ENCODE peak calls at places on chromosomes 7 and 10, in four cellular contexts. E is MM.1S, U is mesenchymal stem cell, R is mammary epithelial cell. O is an unnamed sample.

GRCh38 chr10:18079665-18080295 is 60.4 kb upstream of the CACNB2 start:
- DNase-seq in E (no peak), U (peak), R (no peak), O (peak)

GRCh38 chr10:92692085-92692671 is 2.4 kb downstream of the HHEX start:
- DNase-seq in E (no peak), U (no peak), R (no peak), O (no peak)

GRCh38 chr7:85997515-85997914 is 646.2 kb upstream of the GRM3 start:
- DNase-seq in E (no peak), U (no peak), R (peak), O (peak)

GRCh38 chr10:79937661-79938226 is 11.2 kb downstream of the SFTPD start:
- DNase-seq in E (no peak), U (no peak), R (no peak), O (no peak)

GRCh38 chr10:77357611-77358010 is 280.0 kb downstream of the KCNMA1 start:
- DNase-seq in E (no peak), U (peak), R (peak), O (peak)

GRCh38 chr7:40700653-40701475 is 566.1 kb downstream of the SUGCT start:
- DNase-seq in E (no peak), U (no peak), R (peak), O (peak)

GRCh38 chr7:55306331-55306730 is 58.8 kb upstream of the LANCL2 start:
- DNase-seq in E (no peak), U (no peak), R (peak), O (peak)

GRCh38 chr10:48568131-48568530 is 36.7 kb downstream of the ARHGAP22 start:
- DNase-seq in E (no peak), U (no peak), R (no peak), O (no peak)

GRCh38 chr7:39002755-39003154 is 25.0 kb downstream of the POU6F2 start:
- DNase-seq in E (no peak), U (no peak), R (no peak), O (no peak)

GRCh38 chr7:105680505-105681187 is 99.4 kb upstream of the EFCAB10 start:
- DNase-seq in E (no peak), U (peak), R (no peak), O (no peak)

GRCh38 chr7:116957874-116958273 is 4.6 kb downstream of the ST7 start:
- DNase-seq in E (peak), U (no peak), R (no peak), O (no peak)

GRCh38 chr7:19958309-19958896 is 185.0 kb upstream of the TMEM196 start:
- DNase-seq in E (no peak), U (peak), R (peak), O (peak)

GRCh38 chr7:23106491-23106800 is 861 bp downstream of the KLHL7 start:
- DNase-seq in E (no peak), U (no peak), R (no peak), O (peak)

GRCh38 chr10:95553674-95554073 is 7.5 kb downstream of the SORBS1 start:
- DNase-seq in E (no peak), U (no peak), R (no peak), O (no peak)

GRCh38 chr7:158588878-158589442 is 1.3 kb upstream of the PTPRN2 start:
- DNase-seq in E (no peak), U (no peak), R (no peak), O (no peak)

GRCh38 chr10:49649294-49649693 is 30.2 kb upstream of the C10orf53 start:
- DNase-seq in E (no peak), U (no peak), R (no peak), O (no peak)

GRCh38 chr7:55567495-55568070 is 4.7 kb downstream of the VOPP1 start:
- DNase-seq in E (no peak), U (no peak), R (no peak), O (no peak)

GRCh38 chr10:12709516-12709915 is 292.0 kb downstream of the CCDC3 start:
- DNase-seq in E (no peak), U (no peak), R (no peak), O (peak)

GRCh38 chr7:42414028-42414427 is 177.0 kb upstream of the GLI3 start:
- DNase-seq in E (no peak), U (no peak), R (peak), O (no peak)

GRCh38 chr7:70000747-70001348 is 402.6 kb downstream of the AUTS2 start:
- DNase-seq in E (no peak), U (no peak), R (no peak), O (no peak)

GRCh38 chr7:152674860-152675760 is 831 bp downstream of the XRCC2 start:
- DNase-seq in E (peak), U (peak), R (peak), O (peak)

GRCh38 chr7:32921896-32922295 is 30.3 kb upstream of the KBTBD2 start:
- DNase-seq in E (no peak), U (peak), R (no peak), O (no peak)

GRCh38 chr10:47339186-47339735 is 8.9 kb upstream of the RBP3 start:
- DNase-seq in E (no peak), U (no peak), R (no peak), O (no peak)

GRCh38 chr10:77245953-77246352 is 391.7 kb downstream of the KCNMA1 start:
- DNase-seq in E (no peak), U (peak), R (peak), O (peak)

GRCh38 chr10:88943778-88944177 is 8.8 kb downstream of the ACTA2 start:
- DNase-seq in E (no peak), U (no peak), R (no peak), O (no peak)

GRCh38 chr10:88946965-88947590 is 5.5 kb downstream of the ACTA2 start:
- DNase-seq in E (no peak), U (no peak), R (no peak), O (no peak)

GRCh38 chr10:88946200-88946599 is 6.4 kb downstream of the ACTA2 start:
- DNase-seq in E (no peak), U (no peak), R (no peak), O (no peak)

GRCh38 chr10:88941026-88941425 is 11.5 kb downstream of the ACTA2 start:
- DNase-seq in E (no peak), U (no peak), R (no peak), O (no peak)

GRCh38 chr10:88944813-88945212 is 7.8 kb downstream of the ACTA2 start:
- DNase-seq in E (peak), U (no peak), R (no peak), O (no peak)
- H3K9ac ChIP-seq in E (no peak), U (no peak), R (no peak), O (no peak)

GRCh38 chr10:14603539-14604102 is 171.1 kb downstream of the FAM107B start:
- DNase-seq in E (peak), U (peak), R (no peak), O (no peak)

GRCh38 chr10:14604181-14605142 is 170.2 kb downstream of the FAM107B start:
- DNase-seq in E (peak), U (peak), R (peak), O (peak)

GRCh38 chr10:14601872-14602725 is 172.6 kb downstream of the FAM107B start:
- DNase-seq in E (peak), U (peak), R (peak), O (peak)

GRCh38 chr10:14605231-14605925 is 169.3 kb downstream of the FAM107B start:
- DNase-seq in E (peak), U (peak), R (peak), O (peak)

GRCh38 chr10:14602807-14603538 is 171.7 kb downstream of the FAM107B start:
- DNase-seq in E (no peak), U (peak), R (peak), O (peak)
- H3K9ac ChIP-seq in E (peak), U (peak), R (peak), O (peak)

GRCh38 chr7:27239780-27240731 is 2.5 kb upstream of the EVX1 start:
- DNase-seq in E (no peak), U (peak), R (no peak), O (no peak)

GRCh38 chr7:27243340-27244163 is 950 bp downstream of the EVX1 start:
- DNase-seq in E (no peak), U (no peak), R (no peak), O (no peak)

GRCh38 chr7:27242580-27243339 is at the start of gene EVX1:
- DNase-seq in E (no peak), U (peak), R (no peak), O (no peak)

GRCh38 chr7:27241189-27242045 is 1.2 kb upstream of the EVX1 start:
- DNase-seq in E (no peak), U (no peak), R (no peak), O (no peak)

GRCh38 chr7:27242046-27242579 is 489 bp upstream of the EVX1 start:
- DNase-seq in E (no peak), U (no peak), R (no peak), O (no peak)
- H3K9ac ChIP-seq in E (no peak), U (no peak), R (no peak), O (no peak)

GRCh38 chr10:103843854-103844567 is 11.4 kb downstream of the SH3PXD2A start:
- DNase-seq in E (no peak), U (no peak), R (no peak), O (no peak)
- H3K9ac ChIP-seq in E (no peak), U (peak), R (no peak), O (no peak)

GRCh38 chr7:139455789-139456188 is 27.7 kb downstream of the KLRG2 start:
- DNase-seq in E (no peak), U (no peak), R (no peak), O (no peak)

GRCh38 chr7:139452948-139453672 is 30.4 kb downstream of the KLRG2 start:
- DNase-seq in E (no peak), U (no peak), R (no peak), O (peak)

GRCh38 chr7:139451638-139452037 is 31.8 kb downstream of the KLRG2 start:
- DNase-seq in E (no peak), U (no peak), R (peak), O (peak)

GRCh38 chr7:139456511-139456910 is 27.0 kb downstream of the KLRG2 start:
- DNase-seq in E (no peak), U (no peak), R (no peak), O (no peak)

GRCh38 chr7:139453673-139454321 is 29.7 kb downstream of the KLRG2 start:
- DNase-seq in E (no peak), U (no peak), R (no peak), O (peak)
- H3K9ac ChIP-seq in E (no peak), U (no peak), R (no peak), O (no peak)

GRCh38 chr10:37436361-37436760 is 311.0 kb downstream of the ANKRD30A start:
- DNase-seq in E (peak), U (no peak), R (peak), O (no peak)
- H3K9ac ChIP-seq in E (no peak), U (no peak), R (no peak), O (no peak)

DNA sequence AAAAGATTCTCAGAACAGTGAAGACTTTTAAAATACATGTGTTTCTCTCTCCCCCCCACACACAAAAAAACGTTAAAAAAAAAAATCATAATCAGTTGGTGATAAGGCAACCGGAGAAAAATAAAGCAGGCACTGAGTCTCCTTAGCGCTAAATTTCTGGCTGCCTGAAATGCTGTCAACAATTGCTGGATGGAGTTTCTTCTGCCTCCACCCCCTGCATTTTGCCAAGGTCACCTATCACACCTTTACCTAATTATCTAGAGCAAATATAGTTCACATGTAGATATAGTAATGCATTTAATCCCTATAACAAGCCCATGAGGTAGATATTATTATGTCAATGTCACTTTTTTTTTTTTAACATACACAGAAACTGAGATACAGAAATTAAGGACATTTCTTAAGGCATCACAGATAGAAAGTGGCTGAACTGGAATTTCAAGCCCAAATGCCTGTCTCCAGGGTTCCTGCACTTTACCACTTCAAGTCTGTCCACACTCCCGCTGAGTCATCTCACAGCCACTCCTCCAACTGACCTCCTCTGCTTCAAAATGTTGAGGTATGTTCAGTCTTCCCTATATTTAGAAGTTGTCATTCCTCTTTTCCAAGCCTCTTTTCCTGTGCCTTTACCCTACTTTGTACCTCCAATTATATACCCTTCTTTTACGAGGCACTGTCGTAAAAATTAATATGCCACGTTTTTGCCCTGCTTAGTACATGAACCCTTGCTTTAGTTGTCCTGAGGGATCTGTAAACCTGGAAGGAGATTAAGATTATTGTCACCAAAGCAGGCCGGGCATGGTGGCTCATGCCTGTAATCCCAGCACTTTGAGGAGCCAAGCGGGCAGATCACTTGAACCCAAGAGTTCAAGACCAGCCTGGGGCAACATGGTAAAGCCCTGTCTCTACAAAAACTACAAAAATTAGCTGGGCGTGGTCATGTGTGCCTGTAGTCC is 72.8 kb upstream of the MPP7 start:
- DNase-seq in E (no peak), U (peak), R (peak), O (peak)
- H3K9ac ChIP-seq in E (no peak), U (no peak), R (no peak), O (no peak)

GRCh38 chr10:109964318-109964717 is 41.0 kb upstream of the XPNPEP1 start:
- DNase-seq in E (no peak), U (no peak), R (no peak), O (no peak)
- H3K9ac ChIP-seq in E (no peak), U (no peak), R (no peak), O (no peak)

DNA sequence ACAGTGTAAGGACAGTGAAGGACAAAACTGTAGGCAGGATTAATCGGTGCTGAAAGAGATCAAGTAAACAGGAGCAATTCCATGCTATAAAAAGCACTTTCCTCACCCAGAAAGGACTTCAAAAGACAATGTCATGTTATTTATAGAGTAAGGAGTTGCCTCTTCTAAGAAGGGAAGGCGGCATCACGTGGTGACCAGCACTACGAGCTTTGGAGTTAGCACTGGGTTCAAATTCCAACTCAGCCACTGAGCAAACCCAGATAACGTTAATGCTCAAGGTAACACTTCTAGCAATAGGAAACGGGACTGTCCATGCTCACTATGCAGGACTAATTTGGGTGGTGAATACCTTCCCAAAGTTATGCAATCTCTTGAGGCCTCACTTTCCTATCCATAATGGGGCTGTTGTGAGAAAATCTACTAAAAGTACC is 715 bp upstream of the PANK1 start:
- DNase-seq in E (no peak), U (no peak), R (no peak), O (no peak)
- H3K9ac ChIP-seq in E (no peak), U (peak), R (no peak), O (no peak)

DNA sequence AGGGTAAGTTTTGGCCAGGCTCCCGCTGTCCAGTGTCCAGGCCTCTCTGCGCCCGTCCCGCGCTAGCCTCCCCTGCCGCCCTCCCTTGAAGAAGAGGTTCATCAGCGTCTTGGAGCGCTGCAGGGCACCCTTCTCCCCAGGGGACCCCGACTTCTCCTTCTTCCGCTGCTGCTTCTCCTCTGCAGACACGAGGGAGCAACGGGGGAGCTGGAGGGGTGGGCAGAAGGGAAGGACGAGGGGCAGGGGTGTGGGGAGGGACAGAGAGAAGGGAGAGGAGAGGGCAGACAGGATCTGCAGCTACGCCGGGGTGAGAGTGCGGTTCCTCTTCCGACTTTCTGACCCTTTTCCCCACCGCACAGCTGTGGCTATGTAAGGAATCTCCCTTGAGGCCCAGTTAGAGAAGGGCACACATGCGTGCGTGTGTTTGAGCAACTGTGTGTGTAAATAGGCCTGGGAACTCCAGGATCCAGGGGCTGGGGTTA is 12.8 kb downstream of the PDZD7 start:
- DNase-seq in E (no peak), U (peak), R (no peak), O (no peak)
- H3K9ac ChIP-seq in E (no peak), U (peak), R (no peak), O (no peak)

O was measured in fibroblast of lung.